ENCODE peak calls at places on chromosome 16, in ten cellular contexts. G is dorsolateral prefrontal cortex, Z is left lung, J is fibroblast of pulmonary artery, Q is endothelial cell, P is PC-9, Y is mucosa of descending colon, T is lower leg skin, O is SK-N-SH, E is adrenal gland. H is an unnamed sample.

GRCh38 chr16:49652441-49653175 is 203.3 kb downstream of the ZNF423 start:
- DNase-seq in G (no peak), Z (no peak), J (peak; percentile 70), Q (no peak), P (no peak), Y (no peak), T (no peak), O (no peak), E (peak; percentile 31), H (no peak)

GRCh38 chr16:10453159-10453510 is 67.3 kb downstream of the ATF7IP2 start:
- DNase-seq in G (no peak), Z (no peak), J (no peak), Q (no peak), P (no peak), Y (no peak), T (no peak), O (no peak), E (no peak), H (no peak)

GRCh38 chr16:53156516-53156915 is 101.7 kb downstream of the CHD9 start:
- DNase-seq in G (no peak), Z (no peak), J (no peak), Q (no peak), P (no peak), Y (no peak), T (no peak), O (no peak), E (no peak), H (no peak)

GRCh38 chr16:22813223-22813945 is 578 bp upstream of the HS3ST2 start:
- DNase-seq in G (peak; percentile 42), Z (peak; percentile 55), J (peak; percentile 27), Q (peak; percentile 92), P (no peak), Y (peak; percentile 63), T (peak; percentile 22), O (peak; percentile 84), E (peak; percentile 43), H (peak; percentile 95)

GRCh38 chr16:3113765-3114479 is 1.5 kb downstream of the ZNF205 start:
- DNase-seq in G (no peak), Z (no peak), J (no peak), Q (no peak), P (no peak), Y (no peak), T (no peak), O (peak; percentile 62), E (no peak), H (no peak)

GRCh38 chr16:75379911-75380847 is 53.1 kb downstream of the CFDP1 start:
- DNase-seq in G (no peak), Z (peak; percentile 53), J (no peak), Q (no peak), P (no peak), Y (no peak), T (peak; percentile 46), O (no peak), E (no peak), H (no peak)

GRCh38 chr16:86768999-86769398 is 190.7 kb downstream of the FOXL1 start:
- DNase-seq in G (no peak), Z (no peak), J (peak; percentile 27), Q (no peak), P (no peak), Y (no peak), T (no peak), O (no peak), E (no peak), H (no peak)

GRCh38 chr16:12412252-12412651 is 391.4 kb downstream of the CPPED1 start:
- DNase-seq in G (no peak), Z (no peak), J (no peak), Q (no peak), P (no peak), Y (no peak), T (no peak), O (no peak), E (no peak), H (no peak)

GRCh38 chr16:67758006-67758405 is 38.9 kb upstream of the GFOD2 start:
- DNase-seq in G (no peak), Z (no peak), J (no peak), Q (no peak), P (no peak), Y (no peak), T (no peak), O (no peak), E (no peak), H (no peak)

GRCh38 chr16:66562409-66562808 is 3.8 kb upstream of the CMTM1 start:
- DNase-seq in G (no peak), Z (no peak), J (no peak), Q (no peak), P (no peak), Y (no peak), T (no peak), O (no peak), E (no peak), H (no peak)

DNA sequence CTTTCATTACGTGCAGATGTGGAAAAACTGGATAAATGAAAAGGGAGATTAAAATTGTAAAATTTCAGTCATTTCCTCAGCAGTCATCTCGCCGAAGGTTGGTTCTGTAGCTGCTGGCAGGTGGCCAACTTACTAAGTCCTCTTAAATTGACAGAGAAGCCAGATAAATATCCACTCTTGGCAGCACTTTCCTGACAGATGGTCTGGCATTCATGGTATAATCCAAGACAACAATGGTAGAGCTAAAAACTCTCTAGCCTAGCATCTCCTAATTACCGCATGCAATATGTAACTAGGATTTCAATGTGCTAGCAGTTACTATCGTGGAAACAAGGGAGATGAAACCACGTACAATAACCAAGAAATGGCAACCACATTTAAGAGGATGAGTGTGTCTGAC is 306.3 kb downstream of the CNTNAP4 start:
- DNase-seq in G (peak; percentile 61), Z (no peak), J (peak; percentile 53), Q (no peak), P (no peak), Y (no peak), T (no peak), O (peak; percentile 55), E (peak; percentile 24), H (no peak)
- TF ChIP-seq CTCF in G (no peak), Z (no peak), J (no peak), Q (no peak), P (no peak), Y (no peak), T (no peak), O (no peak), E (no peak), H (no peak)

DNA sequence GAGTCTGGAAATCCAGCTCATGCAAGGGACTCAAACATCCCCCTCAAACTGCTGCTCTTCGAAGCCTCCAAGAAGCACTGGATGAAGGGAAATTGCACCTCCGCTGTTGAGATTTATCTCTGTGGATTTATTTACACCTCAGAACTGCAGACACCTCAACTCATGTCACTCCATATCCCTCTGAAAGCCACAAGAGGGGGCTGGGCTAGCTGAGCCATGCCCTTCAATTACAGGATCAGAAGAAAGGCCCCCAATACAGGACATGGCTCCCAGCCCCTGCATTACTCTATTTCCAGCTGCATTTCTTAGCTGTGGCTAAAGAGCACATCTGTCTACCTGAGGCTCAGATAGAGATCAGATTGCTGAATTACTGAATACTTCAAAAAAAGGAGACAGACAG is 103.1 kb upstream of the DYNLRB2 start:
- DNase-seq in G (no peak), Z (no peak), J (no peak), Q (peak; percentile 3), P (no peak), Y (no peak), T (no peak), O (no peak), E (no peak), H (peak; percentile 4)
- TF ChIP-seq CTCF in G (no peak), Z (no peak), J (no peak), Q (no peak), P (no peak), Y (no peak), T (no peak), O (no peak), E (no peak), H (no peak)

DNA sequence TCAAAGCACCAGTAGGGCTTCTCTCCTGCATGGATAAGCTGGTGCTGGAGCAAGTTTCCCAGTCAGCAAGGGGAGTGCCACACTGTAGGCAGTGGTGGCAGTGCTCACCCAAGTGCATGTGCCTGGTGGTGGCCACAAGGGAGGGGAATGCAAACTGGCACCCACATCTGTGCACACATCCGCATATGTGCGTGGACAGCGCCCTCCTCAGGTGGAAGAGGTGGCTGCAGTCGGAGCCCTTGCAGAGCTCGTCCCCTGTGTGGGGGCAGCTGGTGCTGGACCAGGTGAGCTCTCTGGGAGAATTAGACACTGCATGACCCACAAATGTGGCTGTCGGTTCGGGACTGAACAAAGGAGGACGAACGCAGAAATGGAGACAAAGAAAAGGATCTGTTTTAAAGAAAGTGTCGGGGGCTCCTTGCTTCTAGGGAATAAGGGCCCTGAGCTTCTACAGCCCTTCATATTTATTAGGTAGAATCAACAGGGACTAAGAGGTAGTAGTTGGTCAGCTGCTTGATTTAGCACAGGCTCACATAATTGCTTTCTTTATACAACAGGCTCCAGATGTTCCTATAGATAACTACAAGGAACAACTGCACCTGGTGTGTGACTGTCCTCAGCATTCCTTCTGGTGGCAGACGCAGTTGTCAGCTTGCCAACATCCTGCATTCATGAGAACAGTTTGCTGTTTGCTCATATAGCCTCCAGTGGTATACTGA is 5.3 kb upstream of the ZNF689 start:
- DNase-seq in G (peak; percentile 56), Z (peak; percentile 48), J (peak; percentile 50), Q (peak; percentile 76), P (peak; percentile 77), Y (peak; percentile 87), T (no peak), O (peak; percentile 71), E (peak; percentile 63), H (peak; percentile 58)
- TF ChIP-seq CTCF in G (peak; percentile 45), Z (peak; percentile 57), J (peak; percentile 61), Q (peak; percentile 76), P (peak; percentile 84), Y (peak; percentile 64), T (peak; percentile 64), O (peak; percentile 59), E (peak; percentile 58), H (peak; percentile 43)

DNA sequence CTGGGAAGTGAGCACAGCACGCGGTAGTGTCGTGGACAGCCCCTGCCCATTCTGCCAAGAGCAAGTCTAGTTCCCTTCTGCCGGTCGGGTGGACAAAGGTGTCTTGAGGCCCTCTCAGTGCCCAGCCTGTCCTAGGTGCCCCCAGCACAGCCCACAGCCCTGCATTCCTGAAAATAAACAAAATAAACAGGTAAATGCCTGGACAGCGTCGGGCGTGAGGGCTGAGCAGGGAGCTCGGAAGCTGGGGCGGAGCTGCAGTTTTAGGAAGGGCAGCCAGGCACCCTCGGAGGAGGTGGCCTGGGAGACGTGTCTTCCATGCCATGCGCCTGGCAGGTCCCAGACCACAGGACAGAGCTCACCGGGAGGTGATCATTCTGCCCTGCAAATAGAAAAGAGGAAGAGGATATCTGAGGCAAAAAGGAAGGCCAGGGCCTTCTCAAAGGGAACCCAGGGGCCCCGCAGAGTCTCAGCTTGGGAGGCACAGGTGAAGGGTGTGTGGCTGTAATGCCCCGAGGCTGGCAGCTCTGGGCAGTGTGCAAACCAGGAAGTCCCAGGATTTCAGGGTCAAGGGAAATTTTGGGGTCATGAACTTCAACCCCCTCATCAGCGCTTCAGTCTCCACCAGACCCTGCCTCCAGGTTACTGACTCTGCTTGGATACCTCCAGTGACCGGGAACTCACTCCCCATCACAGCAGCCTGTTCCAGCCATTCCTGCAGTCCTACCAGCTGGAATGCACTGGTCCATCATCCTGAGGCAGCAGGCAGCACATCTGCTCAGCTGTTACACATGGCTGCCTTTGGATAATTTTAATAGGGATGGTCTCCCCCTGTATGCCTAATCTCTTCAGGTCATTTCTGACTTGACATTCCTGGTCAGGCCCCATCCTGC is 1.7 kb downstream of the ZNF469 start:
- DNase-seq in G (peak; percentile 26), Z (peak; percentile 14), J (no peak), Q (no peak), P (peak; percentile 23), Y (peak; percentile 14), T (no peak), O (peak; percentile 60), E (no peak), H (no peak)
- TF ChIP-seq CTCF in G (no peak), Z (no peak), J (no peak), Q (no peak), P (no peak), Y (no peak), T (no peak), O (no peak), E (no peak), H (no peak)

H was measured in nephron progenitor cell.